ENCODE peak calls at places on chromosomes 5 and 9, in ten cellular contexts. N, Z, U, K, W, C, O, I, B and Q are unnamed samples.

GRCh38 chr5:111641533-111642230 is 115.3 kb downstream of the NREP start:
- DNase-seq in N (no peak), Z (no peak), U (no peak), K (no peak), W (no peak), C (peak), O (no peak), I (no peak), B (no peak), Q (no peak)

GRCh38 chr9:129631673-129632129 is 5.7 kb downstream of the NTMT1 start:
- DNase-seq in N (no peak), Z (no peak), U (no peak), K (no peak), W (no peak), C (no peak), O (no peak), I (no peak), B (no peak), Q (no peak)

GRCh38 chr5:165735388-165735787 is 2230.0 kb downstream of the MAT2B start:
- DNase-seq in N (no peak), Z (no peak), U (no peak), K (no peak), W (no peak), C (no peak), O (no peak), I (no peak), B (no peak), Q (no peak)

GRCh38 chr9:80156725-80157124 is 585.0 kb downstream of the TLE4 start:
- DNase-seq in N (no peak), Z (no peak), U (no peak), K (peak), W (no peak), C (no peak), O (no peak), I (no peak), B (no peak), Q (no peak)

GRCh38 chr5:458547-459353 is 15.8 kb downstream of the EXOC3 start:
- DNase-seq in N (no peak), Z (no peak), U (no peak), K (peak), W (no peak), C (peak), O (peak), I (peak), B (peak), Q (no peak)

GRCh38 chr9:16030513-16031185 is 477.8 kb downstream of the CCDC171 start:
- DNase-seq in N (peak), Z (no peak), U (no peak), K (peak), W (no peak), C (peak), O (no peak), I (peak), B (no peak), Q (no peak)

GRCh38 chr9:21110708-21111576 is 30.7 kb downstream of the IFNW1 start:
- DNase-seq in N (peak), Z (peak), U (no peak), K (peak), W (no peak), C (peak), O (no peak), I (peak), B (no peak), Q (no peak)

GRCh38 chr9:74218374-74219063 is 278.6 kb upstream of the RORB start:
- DNase-seq in N (no peak), Z (no peak), U (no peak), K (no peak), W (no peak), C (no peak), O (no peak), I (no peak), B (no peak), Q (no peak)

GRCh38 chr5:141747152-141747640 is 65.2 kb upstream of the ARAP3 start:
- DNase-seq in N (no peak), Z (peak), U (peak), K (peak), W (peak), C (peak), O (peak), I (no peak), B (no peak), Q (no peak)

GRCh38 chr9:126057869-126058467 is 268.7 kb upstream of the MVB12B start:
- DNase-seq in N (no peak), Z (no peak), U (no peak), K (no peak), W (no peak), C (no peak), O (no peak), I (no peak), B (no peak), Q (no peak)

GRCh38 chr9:136625101-136626065 is 37.3 kb upstream of the EGFL7 start:
- DNase-seq in N (no peak), Z (peak), U (peak), K (peak), W (peak), C (peak), O (peak), I (peak), B (peak), Q (no peak)

GRCh38 chr5:156594406-156594805 is 255.7 kb upstream of the PPP1R2B start:
- DNase-seq in N (no peak), Z (no peak), U (no peak), K (no peak), W (no peak), C (no peak), O (no peak), I (no peak), B (no peak), Q (no peak)

GRCh38 chr9:129712595-129713524 is 40.0 kb downstream of the PTGES start:
- DNase-seq in N (no peak), Z (no peak), U (no peak), K (no peak), W (no peak), C (peak), O (no peak), I (no peak), B (peak), Q (no peak)

GRCh38 chr5:103340717-103341397 is 82.3 kb downstream of the MACIR start:
- DNase-seq in N (no peak), Z (no peak), U (no peak), K (peak), W (no peak), C (peak), O (no peak), I (peak), B (no peak), Q (no peak)

GRCh38 chr5:109335114-109335513 is 74.7 kb downstream of the PJA2 start:
- DNase-seq in N (no peak), Z (no peak), U (no peak), K (no peak), W (no peak), C (no peak), O (no peak), I (no peak), B (no peak), Q (no peak)

GRCh38 chr5:95261369-95262175 is 23.3 kb downstream of the MCTP1 start:
- DNase-seq in N (peak), Z (no peak), U (no peak), K (peak), W (peak), C (peak), O (no peak), I (no peak), B (no peak), Q (no peak)

GRCh38 chr5:31000287-31000686 is 193.2 kb upstream of the CDH6 start:
- DNase-seq in N (no peak), Z (no peak), U (no peak), K (no peak), W (no peak), C (no peak), O (no peak), I (no peak), B (no peak), Q (no peak)

GRCh38 chr9:134036130-134036529 is 10.8 kb downstream of the BRD3OS start:
- DNase-seq in N (no peak), Z (no peak), U (no peak), K (no peak), W (no peak), C (no peak), O (peak), I (no peak), B (no peak), Q (no peak)

GRCh38 chr9:112754578-112754977 is 4.0 kb downstream of the SNX30 start:
- DNase-seq in N (no peak), Z (no peak), U (no peak), K (peak), W (no peak), C (peak), O (no peak), I (peak), B (no peak), Q (no peak)

GRCh38 chr9:21017092-21017491 is 14.3 kb downstream of the HACD4 start:
- DNase-seq in N (no peak), Z (no peak), U (no peak), K (no peak), W (no peak), C (peak), O (no peak), I (no peak), B (no peak), Q (no peak)

GRCh38 chr9:4555251-4555650 is 65.0 kb downstream of the SLC1A1 start:
- DNase-seq in N (no peak), Z (no peak), U (no peak), K (no peak), W (no peak), C (peak), O (no peak), I (no peak), B (no peak), Q (no peak)

GRCh38 chr9:130780865-130781504 is 54.1 kb upstream of the ABL1 start:
- DNase-seq in N (no peak), Z (no peak), U (no peak), K (no peak), W (no peak), C (peak), O (no peak), I (no peak), B (peak), Q (no peak)

GRCh38 chr5:150317048-150318003 is 14.6 kb upstream of the ARSI start:
- DNase-seq in N (peak), Z (peak), U (no peak), K (no peak), W (no peak), C (peak), O (no peak), I (no peak), B (no peak), Q (no peak)

GRCh38 chr5:141208478-141208877 is at the start of gene PCDHB12:
- DNase-seq in N (no peak), Z (no peak), U (no peak), K (no peak), W (no peak), C (peak), O (no peak), I (no peak), B (no peak), Q (no peak)

GRCh38 chr9:130805510-130806387 is 29.3 kb upstream of the ABL1 start:
- DNase-seq in N (no peak), Z (no peak), U (no peak), K (peak), W (no peak), C (no peak), O (no peak), I (no peak), B (no peak), Q (no peak)

GRCh38 chr5:97553829-97554452 is 370.9 kb upstream of the RIOK2 start:
- DNase-seq in N (no peak), Z (no peak), U (no peak), K (no peak), W (no peak), C (peak), O (no peak), I (no peak), B (no peak), Q (no peak)

GRCh38 chr5:40479939-40480338 is 199.8 kb upstream of the PTGER4 start:
- DNase-seq in N (no peak), Z (no peak), U (no peak), K (no peak), W (no peak), C (no peak), O (no peak), I (no peak), B (no peak), Q (no peak)

GRCh38 chr9:86246752-86247161 is 12.7 kb downstream of the C9orf153 start:
- DNase-seq in N (no peak), Z (peak), U (peak), K (peak), W (no peak), C (no peak), O (no peak), I (peak), B (no peak), Q (no peak)

GRCh38 chr9:131013015-131013755 is 4.2 kb downstream of the LAMC3 start:
- DNase-seq in N (no peak), Z (no peak), U (no peak), K (no peak), W (no peak), C (no peak), O (no peak), I (no peak), B (no peak), Q (no peak)

GRCh38 chr5:171649002-171649401 is 136.6 kb upstream of the SMIM23 start:
- DNase-seq in N (no peak), Z (no peak), U (no peak), K (no peak), W (no peak), C (no peak), O (no peak), I (no peak), B (no peak), Q (no peak)

GRCh38 chr9:116342941-116343340 is 189.3 kb downstream of the PAPPA start:
- DNase-seq in N (no peak), Z (no peak), U (no peak), K (no peak), W (no peak), C (no peak), O (no peak), I (no peak), B (no peak), Q (no peak)

GRCh38 chr5:43659075-43659474 is 56.1 kb downstream of the NNT start:
- DNase-seq in N (no peak), Z (no peak), U (no peak), K (no peak), W (no peak), C (no peak), O (no peak), I (no peak), B (no peak), Q (no peak)

GRCh38 chr5:9776525-9776924 is 146.4 kb upstream of the TAS2R1 start:
- DNase-seq in N (no peak), Z (no peak), U (no peak), K (no peak), W (no peak), C (peak), O (no peak), I (no peak), B (no peak), Q (no peak)

GRCh38 chr9:121636411-121636865 is 15.0 kb upstream of the DAB2IP start:
- DNase-seq in N (no peak), Z (no peak), U (no peak), K (no peak), W (no peak), C (peak), O (no peak), I (no peak), B (no peak), Q (no peak)

GRCh38 chr9:77005216-77005615 is 14.2 kb upstream of the FOXB2 start:
- DNase-seq in N (no peak), Z (no peak), U (no peak), K (no peak), W (no peak), C (peak), O (no peak), I (no peak), B (no peak), Q (no peak)

GRCh38 chr5:22242532-22242931 is 610.6 kb downstream of the CDH12 start:
- DNase-seq in N (no peak), Z (peak), U (no peak), K (no peak), W (no peak), C (peak), O (no peak), I (no peak), B (no peak), Q (no peak)

GRCh38 chr9:20984471-20984870 is 47.0 kb downstream of the HACD4 start:
- DNase-seq in N (no peak), Z (no peak), U (no peak), K (no peak), W (no peak), C (no peak), O (no peak), I (no peak), B (no peak), Q (no peak)

GRCh38 chr9:114761515-114761914 is 44.3 kb downstream of the TNFSF15 start:
- DNase-seq in N (no peak), Z (no peak), U (no peak), K (no peak), W (no peak), C (no peak), O (no peak), I (no peak), B (no peak), Q (no peak)

GRCh38 chr5:87836696-87837095 is 424.0 kb upstream of the CCNH start:
- DNase-seq in N (no peak), Z (no peak), U (no peak), K (no peak), W (no peak), C (no peak), O (no peak), I (no peak), B (no peak), Q (no peak)

GRCh38 chr9:97853844-97854695 is 1.0 kb downstream of the FOXE1 start:
- DNase-seq in N (no peak), Z (peak), U (no peak), K (no peak), W (peak), C (peak), O (no peak), I (peak), B (no peak), Q (no peak)
- TF ChIP-seq CTCF in N (no peak), Z (peak), U (no peak), K (no peak), W (no peak), C (no peak), O (no peak), I (peak), B (no peak), Q (peak)

GRCh38 chr9:94825620-94825958 is 99.1 kb downstream of the AOPEP start:
- DNase-seq in N (no peak), Z (no peak), U (no peak), K (no peak), W (no peak), C (no peak), O (no peak), I (no peak), B (no peak), Q (no peak)

GRCh38 chr9:94827584-94828304 is 101.2 kb downstream of the AOPEP start:
- DNase-seq in N (no peak), Z (no peak), U (no peak), K (no peak), W (no peak), C (peak), O (no peak), I (no peak), B (no peak), Q (no peak)

GRCh38 chr9:94826044-94826443 is 99.5 kb downstream of the AOPEP start:
- DNase-seq in N (no peak), Z (no peak), U (no peak), K (no peak), W (no peak), C (no peak), O (no peak), I (no peak), B (no peak), Q (no peak)

GRCh38 chr9:94826644-94827410 is 100.3 kb downstream of the AOPEP start:
- DNase-seq in N (no peak), Z (no peak), U (no peak), K (no peak), W (no peak), C (no peak), O (no peak), I (no peak), B (no peak), Q (no peak)

DNA sequence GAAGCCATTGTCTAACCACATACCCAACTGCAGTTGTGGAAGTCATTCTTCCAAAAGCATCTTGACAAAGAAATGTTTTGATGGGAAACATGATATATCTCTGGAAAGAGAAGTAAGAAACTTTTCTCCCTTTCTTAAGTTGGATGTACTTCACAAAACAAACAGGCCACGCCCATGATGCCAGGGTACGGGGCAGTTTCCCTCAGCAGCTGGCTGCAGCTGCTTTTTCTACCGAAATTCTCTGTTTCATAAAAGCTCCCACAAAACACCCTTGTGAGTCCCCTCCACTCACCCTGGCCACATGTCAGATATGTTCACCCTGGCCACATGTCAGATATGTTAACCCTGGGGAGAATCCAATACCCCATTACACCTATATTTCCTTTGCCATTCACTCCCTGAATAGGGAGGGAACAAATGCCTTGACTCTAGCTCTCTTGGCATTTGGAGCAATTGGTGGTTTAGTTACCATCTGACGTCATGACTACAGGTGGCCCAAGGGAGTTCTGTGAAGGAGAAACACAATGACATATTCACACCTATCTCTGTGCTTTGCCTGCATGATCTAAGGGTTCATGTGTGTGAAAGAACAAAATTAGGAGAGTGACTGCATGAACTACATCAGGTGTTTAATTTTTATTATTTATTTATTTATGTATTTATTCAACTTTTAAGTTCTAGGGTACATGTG is 103.0 kb downstream of the AOPEP start:
- DNase-seq in N (no peak), Z (no peak), U (no peak), K (peak), W (no peak), C (no peak), O (no peak), I (peak), B (no peak), Q (no peak)
- TF ChIP-seq CTCF in N (no peak), Z (no peak), U (no peak), K (no peak), W (no peak), C (no peak), O (no peak), I (no peak), B (no peak), Q (no peak)

DNA sequence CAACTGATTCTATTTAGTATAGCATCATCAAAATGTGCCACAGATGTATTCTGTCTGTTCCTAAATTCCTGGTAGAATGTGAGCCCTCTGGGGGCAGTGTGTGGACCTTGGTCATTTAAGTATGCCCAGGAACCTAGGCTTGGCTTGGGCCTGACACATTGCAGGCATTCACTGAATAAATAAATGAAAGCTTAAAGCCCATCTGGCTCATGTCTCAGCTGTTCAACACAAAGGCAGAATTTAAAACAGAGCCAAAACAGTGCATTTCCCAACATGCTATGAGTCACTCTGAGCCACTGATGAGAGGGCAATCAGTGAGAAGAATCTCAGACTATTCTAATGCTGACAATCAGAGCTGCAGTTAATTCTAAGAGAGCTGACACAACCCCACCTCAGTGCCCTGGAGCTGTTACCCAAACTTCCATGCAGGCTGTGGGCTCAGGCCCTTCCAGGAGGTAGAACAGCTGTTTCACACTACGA is 8.1 kb downstream of the FAM193B start:
- DNase-seq in N (peak), Z (no peak), U (peak), K (no peak), W (no peak), C (peak), O (no peak), I (no peak), B (peak), Q (no peak)
- TF ChIP-seq CTCF in N (peak), Z (no peak), U (no peak), K (no peak), W (no peak), C (no peak), O (no peak), I (no peak), B (no peak), Q (no peak)

DNA sequence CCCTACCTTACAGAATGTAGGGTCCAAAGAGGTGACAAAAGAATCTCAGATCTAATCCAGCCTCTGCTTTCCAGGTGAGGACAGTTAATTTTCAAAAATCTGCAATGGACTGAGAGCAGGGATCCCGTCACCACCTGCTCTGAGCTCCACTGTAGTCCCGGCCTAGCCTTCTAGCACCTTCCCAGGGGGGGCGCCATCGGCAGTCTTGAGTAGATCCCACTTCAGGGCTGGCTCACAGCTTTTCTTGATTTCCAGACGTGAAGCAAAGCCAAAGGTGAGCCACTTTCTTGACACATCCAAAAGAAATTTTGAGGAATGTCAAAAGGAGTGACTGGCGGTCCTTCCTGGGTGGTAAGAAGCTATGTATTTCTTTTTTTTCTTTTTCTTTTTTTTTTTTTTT is 114.1 kb downstream of the SYK start:
- DNase-seq in N (no peak), Z (peak), U (no peak), K (peak), W (no peak), C (peak), O (no peak), I (peak), B (no peak), Q (no peak)
- TF ChIP-seq CTCF in N (no peak), Z (no peak), U (no peak), K (peak), W (no peak), C (peak), O (no peak), I (peak), B (no peak), Q (no peak)